ENCODE peak calls at places on chromosomes 6 and 20, in nine cellular contexts. One of them, this sample, is unnamed.

GRCh38 chr6:124888581-124889371 is 73.5 kb upstream of the RNF217 start:
- DNase-seq in colonic mucosa: no peak
- DNase-seq in GM23248: no peak
- DNase-seq in OCI-LY7: no peak
- DNase-seq in hepatocyte: no peak
- DNase-seq in SJCRH30: no peak
- DNase-seq in ovary: no peak
- DNase-seq in cardiac muscle cell: no peak
- DNase-seq in brain microvascular endothelial cell: no peak
- DNase-seq in this sample: no peak

GRCh38 chr20:49663112-49663511 is 50.6 kb downstream of the B4GALT5 start:
- DNase-seq in ovary: no peak
- DNase-seq in hepatocyte: no peak
- DNase-seq in SJCRH30: no peak
- DNase-seq in cardiac muscle cell: no peak
- DNase-seq in colonic mucosa: no peak
- DNase-seq in OCI-LY7: no peak
- DNase-seq in GM23248: no peak
- DNase-seq in brain microvascular endothelial cell: no peak
- DNase-seq in this sample: no peak

GRCh38 chr6:44386929-44387345 is 569 bp upstream of the CDC5L start:
- DNase-seq in cardiac muscle cell: no peak
- DNase-seq in GM23248: peak; percentile 84
- DNase-seq in colonic mucosa: peak; percentile 25
- DNase-seq in ovary: peak; percentile 34
- DNase-seq in hepatocyte: peak; percentile 20
- DNase-seq in OCI-LY7: peak; percentile 13
- DNase-seq in SJCRH30: no peak
- DNase-seq in brain microvascular endothelial cell: peak; percentile 5
- DNase-seq in this sample: no peak

GRCh38 chr6:51949451-51949850 is 138.0 kb downstream of the PKHD1 start:
- DNase-seq in GM23248: no peak
- DNase-seq in cardiac muscle cell: no peak
- DNase-seq in ovary: no peak
- DNase-seq in OCI-LY7: no peak
- DNase-seq in hepatocyte: no peak
- DNase-seq in SJCRH30: peak; percentile 73
- DNase-seq in brain microvascular endothelial cell: no peak
- DNase-seq in colonic mucosa: no peak
- DNase-seq in this sample: no peak

GRCh38 chr6:34884996-34885395 is 2.8 kb downstream of the TAF11 start:
- DNase-seq in brain microvascular endothelial cell: no peak
- DNase-seq in hepatocyte: no peak
- DNase-seq in SJCRH30: no peak
- DNase-seq in OCI-LY7: no peak
- DNase-seq in GM23248: no peak
- DNase-seq in cardiac muscle cell: no peak
- DNase-seq in colonic mucosa: no peak
- DNase-seq in ovary: no peak
- DNase-seq in this sample: no peak

GRCh38 chr6:52551483-52552277 is 25.2 kb downstream of the TRAM2 start:
- DNase-seq in SJCRH30: peak; percentile 88
- DNase-seq in cardiac muscle cell: peak; percentile 28
- DNase-seq in GM23248: peak; percentile 86
- DNase-seq in brain microvascular endothelial cell: peak; percentile 69
- DNase-seq in OCI-LY7: no peak
- DNase-seq in colonic mucosa: peak; percentile 66
- DNase-seq in hepatocyte: peak; percentile 60
- DNase-seq in ovary: no peak
- DNase-seq in this sample: peak; percentile 90

GRCh38 chr6:85436408-85436807 is 13.5 kb upstream of the NT5E start:
- DNase-seq in colonic mucosa: no peak
- DNase-seq in hepatocyte: no peak
- DNase-seq in SJCRH30: no peak
- DNase-seq in GM23248: peak; percentile 67
- DNase-seq in cardiac muscle cell: no peak
- DNase-seq in ovary: no peak
- DNase-seq in OCI-LY7: no peak
- DNase-seq in brain microvascular endothelial cell: no peak
- DNase-seq in this sample: no peak

GRCh38 chr6:82511546-82511945 is 147.9 kb downstream of the TPBG start:
- DNase-seq in hepatocyte: no peak
- DNase-seq in OCI-LY7: no peak
- DNase-seq in colonic mucosa: no peak
- DNase-seq in brain microvascular endothelial cell: no peak
- DNase-seq in GM23248: no peak
- DNase-seq in SJCRH30: no peak
- DNase-seq in cardiac muscle cell: no peak
- DNase-seq in ovary: no peak
- DNase-seq in this sample: no peak

GRCh38 chr20:17725094-17725835 is 25.5 kb downstream of the BANF2 start:
- DNase-seq in SJCRH30: no peak
- DNase-seq in colonic mucosa: no peak
- DNase-seq in hepatocyte: no peak
- DNase-seq in brain microvascular endothelial cell: no peak
- DNase-seq in cardiac muscle cell: no peak
- DNase-seq in OCI-LY7: no peak
- DNase-seq in ovary: no peak
- DNase-seq in GM23248: no peak
- DNase-seq in this sample: no peak

GRCh38 chr20:2470051-2470431 is 548 bp downstream of the SNRPB start:
- DNase-seq in colonic mucosa: peak; percentile 54
- DNase-seq in hepatocyte: peak; percentile 54
- DNase-seq in ovary: no peak
- DNase-seq in SJCRH30: peak; percentile 57
- DNase-seq in brain microvascular endothelial cell: peak; percentile 19
- DNase-seq in cardiac muscle cell: peak; percentile 56
- DNase-seq in OCI-LY7: peak; percentile 83
- DNase-seq in GM23248: peak; percentile 76
- DNase-seq in this sample: no peak

GRCh38 chr6:16741112-16742016 is 19.9 kb downstream of the ATXN1 start:
- DNase-seq in hepatocyte: peak; percentile 50
- DNase-seq in GM23248: peak; percentile 95
- DNase-seq in brain microvascular endothelial cell: peak; percentile 97
- DNase-seq in ovary: no peak
- DNase-seq in OCI-LY7: no peak
- DNase-seq in cardiac muscle cell: no peak
- DNase-seq in colonic mucosa: no peak
- DNase-seq in SJCRH30: no peak
- DNase-seq in this sample: no peak

GRCh38 chr20:45918182-45918737 is 6.3 kb upstream of the PLTP start:
- DNase-seq in brain microvascular endothelial cell: no peak
- DNase-seq in colonic mucosa: no peak
- DNase-seq in cardiac muscle cell: no peak
- DNase-seq in SJCRH30: peak; percentile 50
- DNase-seq in OCI-LY7: no peak
- DNase-seq in ovary: no peak
- DNase-seq in GM23248: no peak
- DNase-seq in hepatocyte: peak; percentile 51
- DNase-seq in this sample: no peak

GRCh38 chr20:22216984-22217383 is 367.4 kb downstream of the FOXA2 start:
- DNase-seq in colonic mucosa: no peak
- DNase-seq in OCI-LY7: no peak
- DNase-seq in ovary: no peak
- DNase-seq in GM23248: no peak
- DNase-seq in hepatocyte: no peak
- DNase-seq in cardiac muscle cell: no peak
- DNase-seq in SJCRH30: no peak
- DNase-seq in brain microvascular endothelial cell: no peak
- DNase-seq in this sample: no peak

GRCh38 chr20:59087829-59088433 is 45.3 kb upstream of the PRELID3B start:
- DNase-seq in OCI-LY7: peak; percentile 79
- DNase-seq in hepatocyte: peak; percentile 86
- DNase-seq in SJCRH30: peak; percentile 88
- DNase-seq in colonic mucosa: peak; percentile 90
- DNase-seq in cardiac muscle cell: peak; percentile 78
- DNase-seq in GM23248: peak; percentile 77
- DNase-seq in ovary: peak; percentile 66
- DNase-seq in brain microvascular endothelial cell: peak; percentile 69
- DNase-seq in this sample: peak; percentile 86

GRCh38 chr20:62138204-62138543 is 5.0 kb downstream of the PSMA7 start:
- DNase-seq in GM23248: no peak
- DNase-seq in ovary: no peak
- DNase-seq in cardiac muscle cell: no peak
- DNase-seq in colonic mucosa: no peak
- DNase-seq in OCI-LY7: no peak
- DNase-seq in brain microvascular endothelial cell: no peak
- DNase-seq in SJCRH30: no peak
- DNase-seq in hepatocyte: no peak
- DNase-seq in this sample: no peak
- H3K36me3 ChIP-seq in GM23248: peaks cover 57% of the 10 kb centered on the region
- H3K36me3 ChIP-seq in ovary: no peaks in the 10 kb centered on the region
- H3K36me3 ChIP-seq in cardiac muscle cell: peaks cover 61% of the 10 kb centered on the region
- H3K36me3 ChIP-seq in colonic mucosa: peaks cover 17% of the 10 kb centered on the region
- H3K36me3 ChIP-seq in OCI-LY7: peaks cover 93% of the 10 kb centered on the region
- H3K36me3 ChIP-seq in brain microvascular endothelial cell: peaks cover 65% of the 10 kb centered on the region
- H3K36me3 ChIP-seq in SJCRH30: peaks cover 79% of the 10 kb centered on the region
- H3K36me3 ChIP-seq in hepatocyte: peaks cover 4% of the 10 kb centered on the region
- H3K36me3 ChIP-seq in this sample: no peaks in the 10 kb centered on the region

DNA sequence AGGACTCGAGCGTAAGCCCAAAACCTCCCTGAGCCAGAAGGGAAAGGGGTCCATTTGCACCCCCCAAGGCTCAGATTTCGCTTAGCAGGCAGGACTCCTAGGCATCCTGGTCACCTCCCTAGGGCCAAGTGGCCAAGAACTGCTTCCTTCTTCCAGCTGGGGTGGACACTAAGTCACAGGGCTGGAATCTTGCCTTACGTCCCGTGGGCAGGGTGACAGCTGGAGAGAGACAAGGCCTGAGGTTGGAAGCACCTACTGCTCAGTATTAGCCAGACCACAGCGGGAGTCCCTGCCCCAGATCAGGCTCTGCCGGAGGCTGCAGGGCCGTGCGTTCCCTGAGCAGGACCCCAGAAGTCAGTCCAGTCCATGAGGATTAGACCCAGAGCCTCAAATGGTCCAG is 19.7 kb downstream of the LAMA5 start:
- DNase-seq in brain microvascular endothelial cell: no peak
- DNase-seq in SJCRH30: no peak
- DNase-seq in cardiac muscle cell: no peak
- DNase-seq in OCI-LY7: no peak
- DNase-seq in ovary: no peak
- DNase-seq in colonic mucosa: no peak
- DNase-seq in hepatocyte: no peak
- DNase-seq in GM23248: no peak
- DNase-seq in this sample: no peak
- H3K27ac ChIP-seq in brain microvascular endothelial cell: no peak overlapping the region
- H3K27ac ChIP-seq in SJCRH30: no peak overlapping the region
- H3K27ac ChIP-seq in cardiac muscle cell: no peak overlapping the region
- H3K27ac ChIP-seq in OCI-LY7: no peak overlapping the region
- H3K27ac ChIP-seq in ovary: no peak overlapping the region
- H3K27ac ChIP-seq in colonic mucosa: no peak overlapping the region
- H3K27ac ChIP-seq in hepatocyte: no peak overlapping the region
- H3K27ac ChIP-seq in GM23248: no peak overlapping the region
- H3K27ac ChIP-seq in this sample: no peak overlapping the region

GRCh38 chr6:29720863-29721262 is 2.4 kb upstream of the HLA-F start:
- DNase-seq in SJCRH30: no peak
- DNase-seq in hepatocyte: no peak
- DNase-seq in ovary: no peak
- DNase-seq in cardiac muscle cell: no peak
- DNase-seq in GM23248: no peak
- DNase-seq in brain microvascular endothelial cell: no peak
- DNase-seq in colonic mucosa: no peak
- DNase-seq in OCI-LY7: peak; percentile 40
- DNase-seq in this sample: no peak

GRCh38 chr6:29724937-29725869 is 2.0 kb downstream of the HLA-F start:
- DNase-seq in cardiac muscle cell: no peak
- DNase-seq in OCI-LY7: no peak
- DNase-seq in brain microvascular endothelial cell: no peak
- DNase-seq in colonic mucosa: no peak
- DNase-seq in GM23248: no peak
- DNase-seq in hepatocyte: no peak
- DNase-seq in SJCRH30: no peak
- DNase-seq in ovary: no peak
- DNase-seq in this sample: no peak

GRCh38 chr6:29723666-29724588 is 693 bp downstream of the HLA-F start:
- DNase-seq in GM23248: peak; percentile 47
- DNase-seq in cardiac muscle cell: peak; percentile 19
- DNase-seq in hepatocyte: peak; percentile 16
- DNase-seq in OCI-LY7: peak; percentile 39
- DNase-seq in brain microvascular endothelial cell: no peak
- DNase-seq in SJCRH30: no peak
- DNase-seq in ovary: peak; percentile 59
- DNase-seq in colonic mucosa: peak; percentile 73
- DNase-seq in this sample: peak; percentile 86

GRCh38 chr6:29725981-29726380 is 2.7 kb downstream of the HLA-F start:
- DNase-seq in cardiac muscle cell: no peak
- DNase-seq in brain microvascular endothelial cell: no peak
- DNase-seq in hepatocyte: no peak
- DNase-seq in colonic mucosa: no peak
- DNase-seq in OCI-LY7: no peak
- DNase-seq in GM23248: no peak
- DNase-seq in SJCRH30: no peak
- DNase-seq in ovary: no peak
- DNase-seq in this sample: no peak

DNA sequence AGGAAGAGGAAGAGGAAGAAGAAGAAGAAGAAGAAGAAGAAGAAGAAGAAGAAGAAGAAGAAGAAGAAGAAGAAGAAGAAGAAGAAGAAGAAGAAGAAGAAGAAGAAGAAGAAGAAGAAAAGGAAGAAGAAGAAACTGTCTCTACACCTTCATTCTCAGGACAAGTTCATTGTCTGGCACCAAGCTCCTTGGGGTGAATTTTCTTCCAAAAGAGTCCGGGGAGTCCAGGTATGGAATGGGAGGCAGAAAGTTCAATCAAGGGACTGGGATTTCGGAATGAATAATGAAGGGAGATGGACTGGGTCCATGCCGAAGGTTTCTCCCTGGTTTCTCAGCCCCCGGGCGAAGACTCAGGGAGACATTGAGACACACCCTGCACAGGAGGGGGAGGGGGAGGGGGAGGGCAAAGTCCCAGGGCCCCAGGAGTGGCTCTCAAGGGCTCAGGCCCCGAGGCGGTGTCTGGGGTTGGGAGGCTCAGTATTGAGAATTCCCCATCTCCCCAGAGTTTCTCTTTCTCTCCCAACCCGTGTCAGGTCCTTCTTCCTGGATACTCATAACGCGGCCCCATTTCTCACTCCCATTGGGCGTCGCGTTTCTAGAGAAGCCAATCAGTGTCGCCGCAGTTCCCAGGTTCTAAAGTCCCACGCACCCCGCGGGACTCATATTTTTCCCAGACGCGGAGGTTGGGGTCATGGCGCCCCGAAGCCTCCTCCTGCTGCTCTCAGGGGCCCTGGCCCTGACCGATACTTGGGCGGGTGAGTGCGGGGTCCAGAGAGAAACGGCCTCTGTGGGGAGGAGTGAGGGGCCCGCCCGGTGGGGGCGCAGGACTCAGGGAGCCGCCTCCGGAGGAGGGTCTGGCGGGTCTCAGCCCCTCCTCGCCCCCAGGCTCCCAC is at the start of gene HLA-F:
- DNase-seq in GM23248: peak; percentile 82
- DNase-seq in cardiac muscle cell: peak; percentile 81
- DNase-seq in colonic mucosa: peak; percentile 89
- DNase-seq in OCI-LY7: peak; percentile 86
- DNase-seq in brain microvascular endothelial cell: peak; percentile 87
- DNase-seq in hepatocyte: peak; percentile 83
- DNase-seq in SJCRH30: no peak
- DNase-seq in ovary: peak; percentile 89
- DNase-seq in this sample: peak; percentile 92
- H3K4me3 ChIP-seq in GM23248: peak within 1 kb of the TSS; percentile 68
- H3K4me3 ChIP-seq in cardiac muscle cell: peak within 1 kb of the TSS; percentile 44
- H3K4me3 ChIP-seq in colonic mucosa: peak within 1 kb of the TSS; percentile 72
- H3K4me3 ChIP-seq in OCI-LY7: peak within 1 kb of the TSS; percentile 99
- H3K4me3 ChIP-seq in brain microvascular endothelial cell: peak within 1 kb of the TSS; percentile 58
- H3K4me3 ChIP-seq in hepatocyte: peak within 1 kb of the TSS; percentile 30
- H3K4me3 ChIP-seq in SJCRH30: no peak within 1 kb of the TSS
- H3K4me3 ChIP-seq in ovary: peak within 1 kb of the TSS; percentile 70
- H3K4me3 ChIP-seq in this sample: peak within 1 kb of the TSS; percentile 93

GRCh38 chr6:134979142-134979541 is 29.2 kb upstream of the ALDH8A1 start:
- DNase-seq in OCI-LY7: no peak
- DNase-seq in ovary: no peak
- DNase-seq in hepatocyte: no peak
- DNase-seq in colonic mucosa: no peak
- DNase-seq in cardiac muscle cell: no peak
- DNase-seq in GM23248: no peak
- DNase-seq in brain microvascular endothelial cell: no peak
- DNase-seq in SJCRH30: no peak
- DNase-seq in this sample: no peak
- H3K36me3 ChIP-seq in OCI-LY7: peaks cover 84% of the 10 kb centered on the region
- H3K36me3 ChIP-seq in ovary: no peaks in the 10 kb centered on the region
- H3K36me3 ChIP-seq in hepatocyte: no peaks in the 10 kb centered on the region
- H3K36me3 ChIP-seq in colonic mucosa: no peaks in the 10 kb centered on the region
- H3K36me3 ChIP-seq in cardiac muscle cell: peaks cover 17% of the 10 kb centered on the region
- H3K36me3 ChIP-seq in GM23248: peaks cover 40% of the 10 kb centered on the region
- H3K36me3 ChIP-seq in brain microvascular endothelial cell: peaks cover 22% of the 10 kb centered on the region
- H3K36me3 ChIP-seq in SJCRH30: peaks cover 34% of the 10 kb centered on the region
- H3K36me3 ChIP-seq in this sample: peaks cover 4% of the 10 kb centered on the region